ENCODE peak calls at places on chromosomes 3 and 15, in four cellular contexts. D, Y, T and F are unnamed samples.

GRCh38 chr15:75836953-75837321 is 6.3 kb upstream of the UBE2Q2 start:
- DNase-seq in D (peak; percentile 60), Y (peak; percentile 82), T (peak; percentile 86), F (peak; percentile 45)

GRCh38 chr3:165815682-165816081 is 21.5 kb downstream of the BCHE start:
- DNase-seq in D (no peak), Y (no peak), T (no peak), F (no peak)

GRCh38 chr3:172609750-172610149 is 86.5 kb upstream of the TNFSF10 start:
- DNase-seq in D (no peak), Y (no peak), T (no peak), F (no peak)

GRCh38 chr15:55168350-55168974 is 28.3 kb downstream of the RSL24D1 start:
- DNase-seq in D (no peak), Y (peak; percentile 54), T (peak; percentile 56), F (peak; percentile 54)

GRCh38 chr3:179681492-179682263 is 28.8 kb downstream of the USP13 start:
- DNase-seq in D (no peak), Y (no peak), T (peak; percentile 16), F (no peak)

GRCh38 chr3:123816673-123817207 is 67.4 kb downstream of the MYLK start:
- DNase-seq in D (peak; percentile 89), Y (no peak), T (peak; percentile 58), F (peak; percentile 51)

GRCh38 chr3:158105710-158106438 is at the start of gene SHOX2:
- DNase-seq in D (no peak), Y (peak; percentile 56), T (no peak), F (no peak)

GRCh38 chr3:152056987-152057386 is 183.5 kb downstream of the SUCNR1 start:
- DNase-seq in D (no peak), Y (no peak), T (no peak), F (no peak)

GRCh38 chr3:33211444-33211843 is 7.2 kb downstream of the SUSD5 start:
- DNase-seq in D (peak; percentile 66), Y (peak; percentile 82), T (peak; percentile 96), F (peak; percentile 38)

GRCh38 chr15:84598250-84598649 is 2.6 kb upstream of the ZSCAN2 start:
- DNase-seq in D (no peak), Y (no peak), T (peak; percentile 16), F (no peak)

DNA sequence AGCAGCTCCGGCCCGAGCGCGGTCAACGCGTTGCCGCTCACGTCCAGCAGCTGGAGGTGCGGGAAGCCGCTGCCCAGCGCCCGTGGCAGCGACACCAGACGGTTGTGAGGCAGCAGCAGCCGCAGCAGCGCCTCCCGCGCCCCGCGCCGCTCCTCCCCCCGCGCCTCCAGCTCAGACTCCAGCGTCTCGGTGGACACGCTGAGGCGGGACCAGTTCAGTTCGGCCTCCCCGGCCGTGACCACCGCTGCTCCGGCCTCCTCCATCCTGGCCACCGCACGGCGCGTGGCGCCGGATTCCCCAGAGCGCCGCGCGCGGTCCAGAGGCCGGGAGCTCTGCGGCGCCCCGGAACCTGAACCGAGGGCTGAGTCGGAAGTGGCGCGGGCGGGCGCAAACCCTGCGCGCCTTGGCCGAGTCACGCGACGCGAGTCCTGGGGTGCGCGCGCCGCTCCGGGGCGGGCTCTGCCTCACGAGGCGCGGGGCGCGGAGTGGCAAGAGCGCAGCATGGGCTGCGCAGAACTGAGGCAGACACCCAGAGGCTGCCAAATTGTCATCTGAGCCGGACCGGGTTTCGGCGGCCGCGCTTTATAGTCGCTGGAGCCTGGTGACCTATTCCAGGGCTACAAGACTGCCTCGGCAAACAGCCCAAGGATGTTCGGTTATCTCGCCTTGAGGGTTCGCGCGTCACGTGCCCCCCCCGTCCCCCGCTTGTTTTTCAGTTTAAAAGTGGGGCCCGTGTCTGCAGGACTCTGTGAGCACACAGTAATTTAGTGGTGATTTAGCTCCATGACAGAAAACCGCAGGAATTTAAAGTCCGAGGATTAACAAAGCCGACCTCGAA is at the start of gene LRRC58:
- DNase-seq in D (peak; percentile 67), Y (peak; percentile 95), T (peak; percentile 80), F (peak; percentile 66)
- TF ChIP-seq CTCF in D (peak; percentile 12), Y (peak; percentile 40), T (no peak), F (peak; percentile 4)

GRCh38 chr3:144039661-144040060 is 68.0 kb downstream of the DIPK2A start:
- DNase-seq in D (no peak), Y (peak; percentile 44), T (no peak), F (no peak)

GRCh38 chr3:144045766-144046165 is 74.1 kb downstream of the DIPK2A start:
- DNase-seq in D (no peak), Y (no peak), T (peak; percentile 14), F (no peak)

GRCh38 chr3:144036498-144036897 is 64.9 kb downstream of the DIPK2A start:
- DNase-seq in D (no peak), Y (no peak), T (no peak), F (no peak)

DNA sequence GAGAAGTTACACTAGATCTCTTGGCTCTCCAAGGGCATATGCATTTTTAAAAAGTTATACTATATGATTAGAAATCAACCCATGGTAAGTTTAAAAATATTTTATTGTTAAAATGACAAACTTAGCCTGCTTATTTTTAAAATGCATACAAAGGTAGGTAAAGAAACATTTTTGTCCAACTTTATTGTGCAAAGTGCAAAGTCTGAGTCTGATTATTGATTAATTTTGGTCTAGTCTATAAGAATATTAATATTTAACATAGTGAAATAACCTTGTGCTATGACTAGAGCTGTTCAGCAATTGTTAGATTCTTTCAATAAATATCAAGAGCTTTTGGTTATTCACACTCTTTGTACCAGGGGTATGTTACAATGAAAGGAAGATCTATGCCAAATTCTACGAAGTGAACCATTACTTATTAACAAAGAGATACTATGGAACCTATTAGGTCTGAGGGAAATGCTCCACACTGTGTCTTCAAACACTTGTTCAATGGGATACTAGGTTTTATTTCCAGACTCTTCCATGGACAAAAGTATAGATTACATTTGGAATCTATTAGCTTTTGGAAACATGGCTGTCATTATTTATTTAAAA is 70.4 kb downstream of the DIPK2A start:
- DNase-seq in D (no peak), Y (no peak), T (no peak), F (no peak)
- H3K4me3 ChIP-seq in D (no peak overlapping the region), Y (no peak overlapping the region), T (no peak overlapping the region), F (no peak overlapping the region)

GRCh38 chr3:2166552-2166951 is 67.9 kb downstream of the CNTN4 start:
- DNase-seq in D (no peak), Y (no peak), T (no peak), F (no peak)
- TF ChIP-seq CTCF in D (no peak), Y (no peak), T (no peak), F (no peak)

GRCh38 chr3:140816372-140816771 is 125.3 kb upstream of the SLC25A36 start:
- DNase-seq in D (no peak), Y (no peak), T (no peak), F (no peak)
- H3K4me3 ChIP-seq in D (no peak overlapping the region), Y (no peak overlapping the region), T (no peak overlapping the region), F (no peak overlapping the region)

DNA sequence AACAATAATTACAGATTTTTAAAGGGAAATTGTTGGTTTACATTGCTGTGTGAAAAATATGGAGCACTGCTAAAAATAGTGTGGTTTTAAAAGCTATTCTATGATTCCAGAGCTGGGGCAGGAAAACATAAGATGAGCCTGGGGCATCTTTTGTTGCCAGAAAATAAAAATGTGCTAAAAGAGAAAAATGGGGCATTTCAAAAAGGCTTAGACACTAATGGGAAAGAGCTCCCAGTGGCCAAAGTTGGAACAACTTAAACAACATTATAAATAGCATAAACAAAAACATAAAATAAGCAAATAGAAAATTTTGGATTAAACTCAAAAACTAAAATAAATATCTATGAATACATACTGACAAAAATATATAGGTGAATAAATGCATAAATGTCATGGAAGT is 478.9 kb downstream of the NLGN1 start:
- DNase-seq in D (no peak), Y (no peak), T (no peak), F (no peak)
- TF ChIP-seq CTCF in D (peak; percentile 31), Y (peak; percentile 31), T (peak; percentile 43), F (no peak)

GRCh38 chr3:159765860-159766294 is 222.8 kb upstream of the IL12A start:
- DNase-seq in D (no peak), Y (no peak), T (no peak), F (no peak)

GRCh38 chr3:159764211-159765024 is 224.2 kb upstream of the IL12A start:
- DNase-seq in D (no peak), Y (peak; percentile 85), T (peak; percentile 70), F (no peak)

GRCh38 chr3:159763466-159764210 is 225.0 kb upstream of the IL12A start:
- DNase-seq in D (no peak), Y (peak; percentile 93), T (peak; percentile 91), F (peak; percentile 67)

GRCh38 chr3:159765025-159765859 is 223.4 kb upstream of the IL12A start:
- DNase-seq in D (peak; percentile 98), Y (peak; percentile 98), T (peak; percentile 99), F (peak; percentile 90)

GRCh38 chr3:159766563-159767185 is 222.0 kb upstream of the IL12A start:
- DNase-seq in D (no peak), Y (peak; percentile 48), T (peak; percentile 55), F (no peak)
- H3K4me3 ChIP-seq in D (peak overlapping the region; percentile 81), Y (peak overlapping the region; percentile 82), T (peak overlapping the region; percentile 83), F (peak overlapping the region; percentile 80)

GRCh38 chr3:98798820-98799219 is 35.7 kb downstream of the ST3GAL6 start:
- DNase-seq in D (no peak), Y (no peak), T (no peak), F (no peak)
- TF ChIP-seq CTCF in D (no peak), Y (no peak), T (no peak), F (no peak)

GRCh38 chr3:129341331-129342141 is 62.9 kb downstream of the HMCES start:
- DNase-seq in D (no peak), Y (no peak), T (no peak), F (no peak)

GRCh38 chr3:129344540-129345220 is 66.0 kb downstream of the HMCES start:
- DNase-seq in D (no peak), Y (no peak), T (no peak), F (no peak)

GRCh38 chr3:129345971-129346370 is 67.3 kb downstream of the HMCES start:
- DNase-seq in D (no peak), Y (no peak), T (no peak), F (no peak)

GRCh38 chr3:129345281-129345680 is 66.6 kb downstream of the HMCES start:
- DNase-seq in D (no peak), Y (no peak), T (no peak), F (no peak)

GRCh38 chr3:129343643-129344360 is 65.1 kb downstream of the HMCES start:
- DNase-seq in D (no peak), Y (no peak), T (peak; percentile 14), F (no peak)
- H3K4me3 ChIP-seq in D (peak overlapping the region; percentile 22), Y (peak overlapping the region; percentile 22), T (peak overlapping the region; percentile 27), F (no peak overlapping the region)

DNA sequence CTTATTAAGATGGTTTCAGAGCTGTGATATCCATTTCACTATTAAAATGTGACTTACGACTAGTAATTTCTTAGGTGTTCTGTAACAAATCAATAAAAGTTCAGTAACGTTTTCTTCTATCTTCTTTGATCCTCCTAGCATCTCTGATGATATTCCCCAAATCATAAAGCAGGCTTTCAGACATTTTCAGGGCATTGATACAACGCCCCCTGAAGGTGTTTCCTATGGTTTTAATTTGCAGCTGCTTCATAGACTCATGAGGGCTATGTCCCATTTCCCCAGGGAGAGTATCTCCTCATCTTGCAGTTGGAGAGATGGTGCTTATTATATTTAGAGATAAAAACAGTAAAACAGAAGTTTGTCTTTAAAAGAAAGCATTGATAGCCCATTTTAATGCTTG is 246.8 kb upstream of the CNTN3 start:
- DNase-seq in D (no peak), Y (no peak), T (no peak), F (no peak)
- TF ChIP-seq CTCF in D (no peak), Y (peak; percentile 9), T (no peak), F (no peak)